ENCODE peak calls at places on chromosomes 3 and 15, in eight cellular contexts. P, K, B, V, D, F, M and X are unnamed samples.

GRCh38 chr3:23547905-23548304 is 257.9 kb upstream of the UBE2E1 start:
- DNase-seq in M (no peak), F (no peak), K (no peak), D (no peak), B (peak; percentile 40), P (no peak), V (no peak), X (no peak)

GRCh38 chr3:30319713-30320112 is 286.7 kb upstream of the TGFBR2 start:
- DNase-seq in P (peak; percentile 61), M (peak; percentile 45), K (no peak), F (peak; percentile 43), D (peak; percentile 49), B (peak; percentile 57), V (peak; percentile 68), X (no peak)

GRCh38 chr3:61847784-61848462 is 286.6 kb downstream of the PTPRG start:
- DNase-seq in V (peak; percentile 50), K (peak; percentile 87), B (no peak), F (no peak), M (peak; percentile 75), P (no peak), D (no peak), X (peak; percentile 71)

GRCh38 chr3:99250821-99251355 is 349.4 kb upstream of the DCBLD2 start:
- DNase-seq in V (peak; percentile 24), D (no peak), F (no peak), B (no peak), P (no peak), M (peak; percentile 30), K (no peak), X (no peak)

GRCh38 chr3:143120716-143121239 is 1.2 kb downstream of the CHST2 start:
- DNase-seq in B (peak; percentile 26), K (peak; percentile 77), V (peak; percentile 73), D (peak; percentile 43), P (no peak), F (peak; percentile 66), M (peak; percentile 31), X (no peak)

GRCh38 chr15:78341057-78341763 is 1.1 kb downstream of the CRABP1 start:
- DNase-seq in P (no peak), V (no peak), M (no peak), F (peak; percentile 76), K (peak; percentile 54), B (no peak), D (no peak), X (no peak)

GRCh38 chr3:148750296-148750695 is 52.6 kb downstream of the AGTR1 start:
- DNase-seq in V (no peak), D (no peak), P (no peak), M (no peak), B (no peak), F (no peak), K (no peak), X (no peak)

GRCh38 chr15:81339321-81339720 is 15.4 kb upstream of the STARD5 start:
- DNase-seq in M (no peak), V (no peak), K (no peak), P (no peak), B (no peak), F (peak; percentile 16), D (no peak), X (no peak)

GRCh38 chr15:42274693-42274971 is 1.4 kb upstream of the TMEM87A start:
- DNase-seq in D (no peak), M (no peak), K (no peak), V (no peak), P (no peak), B (no peak), F (no peak), X (no peak)

GRCh38 chr3:11601446-11602241 is 42.1 kb downstream of the VGLL4 start:
- DNase-seq in V (peak; percentile 88), K (no peak), B (peak; percentile 39), P (no peak), F (no peak), M (peak; percentile 84), D (no peak), X (no peak)

GRCh38 chr3:42764115-42764514 is 8.9 kb downstream of the CCDC13 start:
- DNase-seq in F (no peak), M (no peak), D (no peak), B (no peak), V (no peak), P (peak; percentile 51), K (no peak), X (peak; percentile 29)

GRCh38 chr3:160129459-160130061 is 95.7 kb upstream of the C3orf80 start:
- DNase-seq in V (peak; percentile 96), P (peak; percentile 77), D (no peak), K (no peak), F (no peak), M (no peak), B (peak; percentile 97), X (no peak)

GRCh38 chr3:152395764-152396163 is 127.0 kb downstream of the MBNL1 start:
- DNase-seq in F (no peak), K (no peak), P (no peak), B (no peak), M (no peak), V (no peak), D (no peak), X (no peak)

GRCh38 chr3:152400912-152401311 is 132.2 kb downstream of the MBNL1 start:
- DNase-seq in M (no peak), P (no peak), V (peak; percentile 80), B (peak; percentile 94), F (no peak), D (no peak), K (no peak), X (no peak)

GRCh38 chr3:152399374-152399773 is 130.6 kb downstream of the MBNL1 start:
- DNase-seq in P (peak; percentile 44), F (no peak), B (peak; percentile 76), D (no peak), V (peak; percentile 82), M (no peak), K (no peak), X (no peak)

GRCh38 chr3:152396867-152397266 is 128.1 kb downstream of the MBNL1 start:
- DNase-seq in D (no peak), F (no peak), K (no peak), M (no peak), B (no peak), P (no peak), V (peak; percentile 25), X (no peak)

DNA sequence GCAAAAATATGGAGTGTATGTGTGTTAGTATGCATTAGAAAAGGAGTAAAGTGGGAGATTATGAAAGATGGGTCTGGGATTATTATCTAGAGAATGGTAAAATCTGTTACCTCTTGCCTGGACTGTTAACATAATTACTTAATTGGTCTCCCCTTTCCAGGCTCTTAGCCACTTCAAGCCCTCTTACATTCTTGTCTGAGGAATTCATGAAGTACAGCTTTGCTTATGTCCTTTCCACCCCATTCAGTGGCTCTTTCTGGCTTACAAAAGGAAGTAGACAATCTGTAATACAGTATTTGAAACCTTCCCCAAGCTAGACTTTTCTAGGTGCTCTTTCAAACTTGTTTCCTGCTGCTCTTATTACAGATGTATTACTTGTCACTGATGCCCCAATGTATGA is 129.8 kb downstream of the MBNL1 start:
- DNase-seq in M (no peak), F (no peak), V (no peak), P (no peak), B (no peak), D (no peak), K (no peak), X (no peak)
- H3K4me1 ChIP-seq in M (peaks cover 11% of the 10 kb centered on the region), F (no peaks in the 10 kb centered on the region), V (peaks cover 55% of the 10 kb centered on the region), P (peaks cover 15% of the 10 kb centered on the region), B (peaks cover 14% of the 10 kb centered on the region), D (peaks cover 71% of the 10 kb centered on the region), K (peaks cover 22% of the 10 kb centered on the region), X (peaks cover 71% of the 10 kb centered on the region)

DNA sequence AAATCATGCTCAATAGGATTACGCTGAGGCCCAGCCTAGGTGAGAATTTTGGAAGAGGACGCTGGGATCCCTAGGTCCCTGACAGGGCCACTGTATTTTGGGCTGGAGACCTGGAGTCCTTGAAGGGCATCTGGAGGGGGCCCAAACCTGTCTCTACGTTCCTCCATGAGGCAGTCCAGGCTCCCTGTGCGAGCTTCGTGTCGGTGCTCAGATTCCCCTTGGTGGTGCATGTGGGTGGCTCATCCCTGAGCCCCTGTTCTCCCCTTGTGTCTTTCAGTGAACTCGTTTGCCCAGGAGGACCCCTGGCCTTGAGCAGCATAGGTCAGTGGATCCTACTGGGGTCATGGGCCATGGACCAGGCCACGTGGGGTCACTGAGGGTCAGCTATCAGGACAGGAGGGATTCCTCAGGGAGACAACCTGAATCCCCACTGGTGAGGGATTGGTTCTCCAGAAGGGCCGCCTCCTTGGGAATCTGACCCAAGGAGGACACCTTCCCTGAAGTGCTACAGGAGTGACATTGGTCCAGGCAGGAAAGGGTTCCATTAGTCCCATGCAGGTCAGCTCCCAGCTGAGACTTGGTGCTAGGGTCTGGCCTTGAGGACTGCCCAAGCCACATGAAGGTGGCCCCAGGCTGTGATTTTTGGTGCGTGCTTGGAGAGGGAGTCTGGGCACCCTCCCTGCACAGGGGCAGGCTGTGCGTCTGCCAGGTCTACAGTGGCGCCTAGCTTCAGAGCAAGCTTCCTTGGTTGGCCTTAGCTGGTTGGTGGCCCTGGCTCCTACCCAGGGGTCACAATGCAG is 229.8 kb downstream of the SNRPN start:
- DNase-seq in D (no peak), B (no peak), P (no peak), M (peak; percentile 1), K (peak; percentile 29), V (no peak), F (no peak), X (peak; percentile 34)
- H3K9me3 ChIP-seq in D (no peaks in the 10 kb centered on the region), B (peaks cover 85% of the 10 kb centered on the region), P (no peaks in the 10 kb centered on the region), M (no peaks in the 10 kb centered on the region), K (no peaks in the 10 kb centered on the region), V (no peaks in the 10 kb centered on the region), F (peaks cover 97% of the 10 kb centered on the region), X (peaks cover 31% of the 10 kb centered on the region)

GRCh38 chr3:15295506-15295905 is 36.9 kb downstream of the SH3BP5 start:
- DNase-seq in F (no peak), V (peak; percentile 98), M (no peak), B (no peak), K (no peak), P (no peak), D (no peak), X (no peak)
- H3K4me1 ChIP-seq in F (no peaks in the 10 kb centered on the region), V (peaks cover 14% of the 10 kb centered on the region), M (peaks cover 14% of the 10 kb centered on the region), B (peaks cover 3% of the 10 kb centered on the region), K (peaks cover 33% of the 10 kb centered on the region), P (peaks cover 37% of the 10 kb centered on the region), D (peaks cover 93% of the 10 kb centered on the region), X (peaks cover 53% of the 10 kb centered on the region)

DNA sequence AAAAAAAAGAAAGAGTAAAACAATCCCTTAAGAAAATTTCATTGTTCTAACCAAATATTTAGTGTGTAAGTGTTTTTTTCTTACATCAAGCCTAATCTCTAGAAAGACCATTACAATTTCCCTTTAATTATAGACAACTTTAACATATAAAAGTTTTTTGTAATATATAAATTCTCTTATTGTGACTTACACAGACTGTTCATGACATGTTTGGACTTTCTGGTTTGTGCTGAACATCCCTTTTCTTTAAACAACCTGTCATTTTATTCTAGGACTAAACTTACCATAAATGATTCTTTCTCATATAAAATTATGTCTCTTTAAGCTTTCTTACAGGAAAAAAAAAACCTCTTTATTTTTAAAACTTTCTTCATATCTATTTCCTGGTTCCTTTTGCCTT is 13.0 kb upstream of the BTLA start:
- DNase-seq in K (no peak), B (no peak), M (no peak), D (no peak), V (no peak), P (no peak), F (no peak), X (no peak)
- H3K9me3 ChIP-seq in K (no peaks in the 10 kb centered on the region), B (no peaks in the 10 kb centered on the region), M (no peaks in the 10 kb centered on the region), D (no peaks in the 10 kb centered on the region), V (no peaks in the 10 kb centered on the region), P (peaks cover 4% of the 10 kb centered on the region), F (peaks cover 13% of the 10 kb centered on the region), X (no peaks in the 10 kb centered on the region)

GRCh38 chr15:40336129-40337122 is 4.3 kb downstream of the CCDC9B start:
- DNase-seq in F (peak; percentile 81), V (no peak), K (peak; percentile 70), D (no peak), M (no peak), B (no peak), P (no peak), X (no peak)
- H3K4me1 ChIP-seq in F (peaks cover 37% of the 10 kb centered on the region), V (peaks cover 39% of the 10 kb centered on the region), K (peaks cover 18% of the 10 kb centered on the region), D (peaks cover 15% of the 10 kb centered on the region), M (peaks cover 21% of the 10 kb centered on the region), B (peaks cover 33% of the 10 kb centered on the region), P (peaks cover 37% of the 10 kb centered on the region), X (peaks cover 73% of the 10 kb centered on the region)

GRCh38 chr3:176037636-176038035 is 1159.6 kb downstream of the TBL1XR1 start:
- DNase-seq in F (no peak), P (no peak), D (no peak), M (no peak), K (no peak), V (peak; percentile 5), B (peak; percentile 2), X (no peak)
- H3K9me3 ChIP-seq in F (no peaks in the 10 kb centered on the region), P (peaks cover 5% of the 10 kb centered on the region), D (no peaks in the 10 kb centered on the region), M (no peaks in the 10 kb centered on the region), K (no peaks in the 10 kb centered on the region), V (no peaks in the 10 kb centered on the region), B (no peaks in the 10 kb centered on the region), X (no peaks in the 10 kb centered on the region)